ENCODE peak calls at places on chromosomes 7 and 10, in four cellular contexts. One of them, this sample, is unnamed.

GRCh38 chr7:149719912-149720335 is 53.5 kb downstream of the ZNF467 start:
- DNase-seq in HCT116: no peak
- DNase-seq in SK-N-SH: no peak
- DNase-seq in GM12878: no peak
- DNase-seq in this sample: no peak

GRCh38 chr7:14381306-14381705 is 391.8 kb upstream of the ETV1 start:
- DNase-seq in SK-N-SH: no peak
- DNase-seq in GM12878: no peak
- DNase-seq in HCT116: no peak
- DNase-seq in this sample: no peak

GRCh38 chr7:18357691-18358090 is 137.9 kb upstream of the HDAC9 start:
- DNase-seq in GM12878: no peak
- DNase-seq in HCT116: no peak
- DNase-seq in SK-N-SH: no peak
- DNase-seq in this sample: peak

GRCh38 chr7:40500209-40500608 is 365.4 kb downstream of the SUGCT start:
- DNase-seq in GM12878: no peak
- DNase-seq in HCT116: no peak
- DNase-seq in SK-N-SH: no peak
- DNase-seq in this sample: no peak

GRCh38 chr10:70749756-70750155 is 35.4 kb downstream of the TBATA start:
- DNase-seq in GM12878: no peak
- DNase-seq in SK-N-SH: no peak
- DNase-seq in HCT116: no peak
- DNase-seq in this sample: no peak

GRCh38 chr7:149638566-149639320 is 134.6 kb downstream of the ZNF467 start:
- DNase-seq in HCT116: no peak
- DNase-seq in GM12878: no peak
- DNase-seq in SK-N-SH: no peak
- DNase-seq in this sample: no peak

GRCh38 chr10:24162236-24162635 is 46.7 kb upstream of the KIAA1217 start:
- DNase-seq in HCT116: no peak
- DNase-seq in SK-N-SH: no peak
- DNase-seq in GM12878: no peak
- DNase-seq in this sample: no peak

GRCh38 chr10:110273474-110273873 is 31.2 kb downstream of the SMNDC1 start:
- DNase-seq in SK-N-SH: no peak
- DNase-seq in GM12878: peak
- DNase-seq in HCT116: no peak
- DNase-seq in this sample: peak

GRCh38 chr7:4851459-4852422 is 10.1 kb downstream of the PAPOLB start:
- DNase-seq in GM12878: no peak
- DNase-seq in HCT116: peak
- DNase-seq in SK-N-SH: no peak
- DNase-seq in this sample: no peak

GRCh38 chr10:79226391-79227245 is 120.7 kb upstream of the PPIF start:
- DNase-seq in HCT116: no peak
- DNase-seq in SK-N-SH: no peak
- DNase-seq in GM12878: no peak
- DNase-seq in this sample: no peak

GRCh38 chr7:134693256-134693655 is 46.6 kb downstream of the BPGM start:
- DNase-seq in HCT116: no peak
- DNase-seq in GM12878: no peak
- DNase-seq in SK-N-SH: no peak
- DNase-seq in this sample: no peak

GRCh38 chr7:85866540-85866939 is 679.7 kb upstream of the SEMA3D start:
- DNase-seq in GM12878: no peak
- DNase-seq in SK-N-SH: no peak
- DNase-seq in HCT116: no peak
- DNase-seq in this sample: no peak

GRCh38 chr10:121337356-121337936 is 260.8 kb downstream of the FGFR2 start:
- DNase-seq in SK-N-SH: no peak
- DNase-seq in HCT116: no peak
- DNase-seq in GM12878: no peak
- DNase-seq in this sample: no peak

GRCh38 chr7:124399941-124400340 is 365.7 kb downstream of the GPR37 start:
- DNase-seq in HCT116: no peak
- DNase-seq in GM12878: no peak
- DNase-seq in SK-N-SH: no peak
- DNase-seq in this sample: no peak

GRCh38 chr10:97805960-97806359 is 34.2 kb upstream of the SFRP5 start:
- DNase-seq in GM12878: no peak
- DNase-seq in SK-N-SH: no peak
- DNase-seq in HCT116: no peak
- DNase-seq in this sample: no peak

GRCh38 chr7:923108-924041 is 31.1 kb downstream of the ADAP1 start:
- DNase-seq in GM12878: peak
- DNase-seq in SK-N-SH: no peak
- DNase-seq in HCT116: no peak
- DNase-seq in this sample: no peak

GRCh38 chr7:96026006-96026405 is 253.7 kb downstream of the DYNC1I1 start:
- DNase-seq in GM12878: no peak
- DNase-seq in HCT116: no peak
- DNase-seq in SK-N-SH: no peak
- DNase-seq in this sample: no peak

GRCh38 chr10:76033457-76034196 is 602.2 kb downstream of the LRMDA start:
- DNase-seq in GM12878: peak
- DNase-seq in SK-N-SH: no peak
- DNase-seq in HCT116: no peak
- DNase-seq in this sample: peak

GRCh38 chr10:59773088-59773487 is 19.8 kb upstream of the MRLN start:
- DNase-seq in SK-N-SH: no peak
- DNase-seq in GM12878: no peak
- DNase-seq in HCT116: no peak
- DNase-seq in this sample: no peak

GRCh38 chr10:103120546-103120945 is 72.5 kb downstream of the NT5C2 start:
- DNase-seq in SK-N-SH: no peak
- DNase-seq in GM12878: no peak
- DNase-seq in HCT116: no peak
- DNase-seq in this sample: no peak

GRCh38 chr7:137585591-137585990 is 242.1 kb upstream of the PTN start:
- DNase-seq in GM12878: no peak
- DNase-seq in HCT116: no peak
- DNase-seq in SK-N-SH: no peak
- DNase-seq in this sample: no peak

GRCh38 chr10:29104661-29105369 is 184.1 kb upstream of the LYZL1 start:
- DNase-seq in SK-N-SH: no peak
- DNase-seq in GM12878: no peak
- DNase-seq in HCT116: no peak
- DNase-seq in this sample: peak

GRCh38 chr7:96321041-96321669 is 743 bp downstream of the SLC25A13 start:
- DNase-seq in HCT116: peak
- DNase-seq in GM12878: peak
- DNase-seq in SK-N-SH: peak
- DNase-seq in this sample: peak

GRCh38 chr7:158953912-158954311 is 97.6 kb downstream of the DYNC2I1 start:
- DNase-seq in GM12878: no peak
- DNase-seq in HCT116: no peak
- DNase-seq in SK-N-SH: no peak
- DNase-seq in this sample: no peak

GRCh38 chr10:59877191-59877671 is 29.1 kb downstream of the CCDC6 start:
- DNase-seq in GM12878: no peak
- DNase-seq in HCT116: no peak
- DNase-seq in SK-N-SH: no peak
- DNase-seq in this sample: no peak

GRCh38 chr7:134922730-134923704 is 63.3 kb upstream of the AGBL3 start:
- DNase-seq in SK-N-SH: no peak
- DNase-seq in HCT116: no peak
- DNase-seq in GM12878: no peak
- DNase-seq in this sample: no peak

GRCh38 chr10:79055892-79056291 is 12.9 kb upstream of the ZMIZ1 start:
- DNase-seq in GM12878: no peak
- DNase-seq in HCT116: no peak
- DNase-seq in SK-N-SH: peak
- DNase-seq in this sample: no peak

GRCh38 chr7:158312789-158313188 is 274.8 kb downstream of the PTPRN2 start:
- DNase-seq in SK-N-SH: no peak
- DNase-seq in HCT116: no peak
- DNase-seq in GM12878: no peak
- DNase-seq in this sample: no peak

GRCh38 chr10:110530131-110530831 is 32.6 kb downstream of the DUSP5 start:
- DNase-seq in SK-N-SH: peak
- DNase-seq in GM12878: no peak
- DNase-seq in HCT116: peak
- DNase-seq in this sample: peak

GRCh38 chr10:43293677-43294057 is 26.8 kb upstream of the RASGEF1A start:
- DNase-seq in GM12878: no peak
- DNase-seq in SK-N-SH: no peak
- DNase-seq in HCT116: no peak
- DNase-seq in this sample: no peak

GRCh38 chr7:17624379-17624778 is 315.9 kb downstream of the SNX13 start:
- DNase-seq in GM12878: no peak
- DNase-seq in SK-N-SH: no peak
- DNase-seq in HCT116: no peak
- DNase-seq in this sample: no peak

GRCh38 chr10:114767101-114767588 is 54.4 kb upstream of the FHIP2A start:
- DNase-seq in HCT116: no peak
- DNase-seq in GM12878: no peak
- DNase-seq in SK-N-SH: peak
- DNase-seq in this sample: no peak

GRCh38 chr7:109549461-109549860 is 979.8 kb downstream of the DNAJB9 start:
- DNase-seq in GM12878: no peak
- DNase-seq in SK-N-SH: no peak
- DNase-seq in HCT116: no peak
- DNase-seq in this sample: no peak

GRCh38 chr7:38107486-38107893 is 70.6 kb upstream of the STARD3NL start:
- DNase-seq in GM12878: peak
- DNase-seq in SK-N-SH: peak
- DNase-seq in HCT116: peak
- DNase-seq in this sample: peak
- TF ChIP-seq JUND in GM12878: no peak
- TF ChIP-seq JUND in SK-N-SH: no peak
- TF ChIP-seq JUND in HCT116: no peak
- TF ChIP-seq JUND in this sample: no peak

GRCh38 chr7:99224263-99224947 is 16.5 kb upstream of the KPNA7 start:
- DNase-seq in GM12878: peak
- DNase-seq in SK-N-SH: no peak
- DNase-seq in HCT116: peak
- DNase-seq in this sample: no peak
- TF ChIP-seq JUND in GM12878: no peak
- TF ChIP-seq JUND in SK-N-SH: peak
- TF ChIP-seq JUND in HCT116: peak
- TF ChIP-seq JUND in this sample: no peak

GRCh38 chr7:100503350-100503735 is 19.6 kb downstream of the NYAP1 start:
- DNase-seq in SK-N-SH: no peak
- DNase-seq in GM12878: no peak
- DNase-seq in HCT116: peak
- DNase-seq in this sample: no peak
- TF ChIP-seq JUND in SK-N-SH: no peak
- TF ChIP-seq JUND in GM12878: no peak
- TF ChIP-seq JUND in HCT116: peak
- TF ChIP-seq JUND in this sample: no peak

GRCh38 chr10:48378675-48379074 is 72.2 kb downstream of the MAPK8 start:
- DNase-seq in HCT116: no peak
- DNase-seq in SK-N-SH: no peak
- DNase-seq in GM12878: no peak
- DNase-seq in this sample: no peak
- TF ChIP-seq JUND in HCT116: no peak
- TF ChIP-seq JUND in SK-N-SH: no peak
- TF ChIP-seq JUND in GM12878: no peak
- TF ChIP-seq JUND in this sample: no peak

GRCh38 chr7:100759357-100760171 is 26.2 kb downstream of the ZAN start:
- DNase-seq in SK-N-SH: no peak
- DNase-seq in GM12878: no peak
- DNase-seq in HCT116: no peak
- DNase-seq in this sample: no peak

GRCh38 chr7:100768784-100769183 is 35.4 kb downstream of the ZAN start:
- DNase-seq in GM12878: no peak
- DNase-seq in SK-N-SH: no peak
- DNase-seq in HCT116: no peak
- DNase-seq in this sample: no peak

GRCh38 chr7:100765250-100765649 is 31.9 kb downstream of the ZAN start:
- DNase-seq in HCT116: no peak
- DNase-seq in GM12878: no peak
- DNase-seq in SK-N-SH: no peak
- DNase-seq in this sample: no peak

GRCh38 chr7:100764841-100765240 is 31.4 kb downstream of the ZAN start:
- DNase-seq in HCT116: no peak
- DNase-seq in GM12878: no peak
- DNase-seq in SK-N-SH: peak
- DNase-seq in this sample: no peak

GRCh38 chr7:100763556-100764140 is 30.3 kb downstream of the ZAN start:
- DNase-seq in HCT116: no peak
- DNase-seq in GM12878: no peak
- DNase-seq in SK-N-SH: no peak
- DNase-seq in this sample: no peak
- TF ChIP-seq JUND in HCT116: no peak
- TF ChIP-seq JUND in GM12878: no peak
- TF ChIP-seq JUND in SK-N-SH: no peak
- TF ChIP-seq JUND in this sample: no peak

GRCh38 chr7:45684910-45685618 is 110.9 kb downstream of the ADCY1 start:
- DNase-seq in SK-N-SH: no peak
- DNase-seq in GM12878: no peak
- DNase-seq in HCT116: no peak
- DNase-seq in this sample: peak
- TF ChIP-seq JUND in SK-N-SH: no peak
- TF ChIP-seq JUND in GM12878: no peak
- TF ChIP-seq JUND in HCT116: no peak
- TF ChIP-seq JUND in this sample: no peak

GRCh38 chr7:101308245-101309085 is 13.1 kb downstream of the IFT22 start:
- DNase-seq in SK-N-SH: peak
- DNase-seq in GM12878: no peak
- DNase-seq in HCT116: no peak
- DNase-seq in this sample: peak
- TF ChIP-seq JUND in SK-N-SH: no peak
- TF ChIP-seq JUND in GM12878: no peak
- TF ChIP-seq JUND in HCT116: no peak
- TF ChIP-seq JUND in this sample: no peak

DNA sequence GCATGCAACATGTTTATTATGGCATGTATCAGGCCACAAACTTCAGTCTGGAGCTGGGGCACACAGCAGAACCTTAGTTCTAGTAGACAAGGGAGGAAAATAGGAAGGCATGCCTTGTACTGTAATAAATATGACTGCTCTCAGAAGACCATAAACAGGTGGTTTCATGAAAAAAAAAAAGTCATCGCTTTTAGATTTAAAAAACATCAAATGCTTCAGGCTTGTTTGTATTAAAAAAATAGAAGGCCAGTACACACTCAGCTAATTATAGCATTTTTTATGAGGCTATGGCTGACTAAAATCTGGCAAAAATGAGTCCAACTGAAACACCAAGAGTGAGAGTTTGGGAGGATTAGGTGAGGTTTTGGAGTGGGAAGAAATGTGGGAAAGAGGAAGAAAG is 204.1 kb downstream of the JAZF1 start:
- DNase-seq in HCT116: no peak
- DNase-seq in SK-N-SH: no peak
- DNase-seq in GM12878: no peak
- DNase-seq in this sample: no peak
- TF ChIP-seq JUND in HCT116: no peak
- TF ChIP-seq JUND in SK-N-SH: no peak
- TF ChIP-seq JUND in GM12878: no peak
- TF ChIP-seq JUND in this sample: no peak

This sample was measured in T47D.